ENCODE peak calls at places on chromosomes 16 and 17, in six cellular contexts. V is colonic mucosa, F is kidney, C is AG09309, H is H9, P is upper lobe of left lung. R is an unnamed sample.

GRCh38 chr17:82012482-82013295 is 10.0 kb downstream of the CENPX start:
- DNase-seq in C (no peak), P (peak), V (no peak), F (no peak), H (no peak), R (peak)

GRCh38 chr17:62125307-62125706 is 60.2 kb upstream of the MED13 start:
- DNase-seq in P (no peak), F (no peak), C (no peak), V (no peak), H (no peak), R (no peak)

GRCh38 chr17:10286324-10286723 is 86.5 kb downstream of the MYH13 start:
- DNase-seq in P (no peak), C (no peak), H (no peak), F (no peak), V (no peak), R (no peak)

GRCh38 chr16:65572156-65572555 is 450.3 kb upstream of the CDH11 start:
- DNase-seq in V (no peak), F (no peak), P (no peak), C (peak), H (no peak), R (no peak)

GRCh38 chr17:31294231-31294630 is 2.8 kb downstream of the OMG start:
- DNase-seq in F (no peak), P (no peak), H (no peak), C (no peak), V (no peak), R (no peak)

GRCh38 chr17:78315355-78316114 is 44.3 kb downstream of the SOCS3 start:
- DNase-seq in C (peak), H (no peak), V (peak), P (peak), F (peak), R (no peak)

GRCh38 chr17:82876149-82876548 is 36.3 kb upstream of the ZNF750 start:
- DNase-seq in F (peak), C (no peak), V (no peak), H (no peak), P (peak), R (no peak)

GRCh38 chr16:66905633-66906539 is 12.8 kb downstream of the CDH16 start:
- DNase-seq in C (no peak), V (peak), F (peak), P (peak), H (peak), R (peak)

GRCh38 chr17:15981646-15982580 is 17.6 kb downstream of the ZSWIM7 start:
- DNase-seq in C (peak), P (no peak), H (no peak), V (no peak), F (no peak), R (no peak)

GRCh38 chr16:21703589-21704174 is 39.9 kb downstream of the OTOA start:
- DNase-seq in P (no peak), H (no peak), V (no peak), F (no peak), C (no peak), R (no peak)

GRCh38 chr17:40442392-40443195 is 656 bp upstream of the IGFBP4 start:
- DNase-seq in V (peak), H (peak), P (no peak), C (no peak), F (peak), R (no peak)

GRCh38 chr16:75323928-75324327 is 72.5 kb upstream of the BCAR1 start:
- DNase-seq in V (no peak), P (no peak), F (no peak), C (no peak), H (no peak), R (peak)

GRCh38 chr17:70028397-70028796 is 46.6 kb upstream of the KCNJ16 start:
- DNase-seq in F (no peak), P (no peak), V (no peak), C (no peak), H (no peak), R (no peak)

GRCh38 chr16:1078579-1079021 is 6.1 kb downstream of the SSTR5 start:
- DNase-seq in H (no peak), F (peak), V (peak), P (peak), C (no peak), R (peak)

GRCh38 chr17:72145972-72146755 is 25.3 kb downstream of the SOX9 start:
- DNase-seq in C (no peak), P (no peak), V (no peak), F (no peak), H (no peak), R (no peak)

GRCh38 chr16:79253100-79253631 is 347.4 kb downstream of the MAF start:
- DNase-seq in V (peak), C (no peak), P (no peak), F (no peak), H (no peak), R (no peak)

GRCh38 chr16:50202926-50203624 is 50.0 kb downstream of the TENT4B start:
- DNase-seq in P (no peak), F (no peak), V (peak), C (peak), H (no peak), R (no peak)

GRCh38 chr16:81697886-81698635 is 81.0 kb upstream of the PLCG2 start:
- DNase-seq in C (no peak), V (no peak), F (peak), P (no peak), H (no peak), R (no peak)

GRCh38 chr16:11757671-11758545 is 15.3 kb upstream of the TXNDC11 start:
- DNase-seq in V (peak), F (no peak), H (no peak), P (no peak), C (no peak), R (no peak)

GRCh38 chr17:74780443-74781238 is 4.5 kb upstream of the NAT9 start:
- DNase-seq in F (no peak), C (no peak), H (peak), V (no peak), P (no peak), R (peak)

GRCh38 chr16:3101018-3101840 is 2.1 kb upstream of the ZSCAN10 start:
- DNase-seq in V (peak), C (no peak), F (peak), H (peak), P (peak), R (peak)

GRCh38 chr17:70067104-70067503 is 7.9 kb upstream of the KCNJ16 start:
- DNase-seq in F (no peak), C (no peak), H (no peak), P (no peak), V (no peak), R (no peak)

GRCh38 chr17:51540151-51540550 is 279.8 kb downstream of the UTP18 start:
- DNase-seq in H (no peak), C (no peak), F (no peak), P (no peak), V (no peak), R (no peak)

GRCh38 chr17:35256629-35257028 is 13.8 kb downstream of the SLFN5 start:
- DNase-seq in H (no peak), P (no peak), V (no peak), F (no peak), C (no peak), R (no peak)

GRCh38 chr17:49969134-49969759 is at the start of gene DLX4:
- DNase-seq in H (peak), P (no peak), V (no peak), F (peak), C (no peak), R (no peak)

GRCh38 chr17:72338847-72339790 is 218.3 kb downstream of the SOX9 start:
- DNase-seq in V (peak), H (no peak), P (no peak), C (peak), F (peak), R (peak)

GRCh38 chr17:33338242-33338641 is 45.1 kb upstream of the ASIC2 start:
- DNase-seq in F (no peak), C (no peak), H (no peak), V (no peak), P (no peak), R (no peak)

GRCh38 chr17:77735341-77736206 is 222.9 kb upstream of the TNRC6C start:
- DNase-seq in V (peak), H (peak), P (peak), C (no peak), F (no peak), R (peak)

GRCh38 chr17:18031955-18032354 is 7.0 kb downstream of the ATPAF2 start:
- DNase-seq in C (no peak), H (no peak), P (peak), F (no peak), V (no peak), R (no peak)

GRCh38 chr17:82296511-82297279 is 20.7 kb downstream of the CD7 start:
- DNase-seq in H (no peak), F (no peak), C (no peak), V (peak), P (no peak), R (no peak)

GRCh38 chr16:59543641-59544040 is 809.5 kb upstream of the GOT2 start:
- DNase-seq in C (peak), V (no peak), P (no peak), F (no peak), H (no peak), R (no peak)

GRCh38 chr17:10055251-10055975 is 143.0 kb downstream of the GAS7 start:
- DNase-seq in F (no peak), C (no peak), P (no peak), H (no peak), V (no peak), R (no peak)

GRCh38 chr16:79169239-79169638 is 431.3 kb downstream of the MAF start:
- DNase-seq in F (no peak), H (peak), P (peak), C (no peak), V (no peak), R (no peak)

GRCh38 chr16:57999366-57999970 is 1.0 kb downstream of the ZNF319 start:
- DNase-seq in V (no peak), F (peak), H (no peak), C (no peak), P (no peak), R (no peak)

GRCh38 chr16:49260253-49260652 is 21.4 kb downstream of the CBLN1 start:
- DNase-seq in F (no peak), C (no peak), H (no peak), V (no peak), P (no peak), R (no peak)

GRCh38 chr16:30030841-30031413 is at the start of gene TLCD3B:
- DNase-seq in V (no peak), P (no peak), C (no peak), F (no peak), H (peak), R (peak)

GRCh38 chr17:48025904-48026502 is 11.6 kb downstream of the COPZ2 start:
- DNase-seq in C (no peak), F (no peak), H (no peak), V (peak), P (no peak), R (no peak)

GRCh38 chr17:81392909-81393654 is 2.2 kb upstream of the BAHCC1 start:
- DNase-seq in C (no peak), P (no peak), V (no peak), F (no peak), H (no peak), R (peak)

GRCh38 chr16:4733747-4734062 is 366 bp downstream of the ANKS3 start:
- DNase-seq in C (no peak), P (no peak), H (no peak), F (no peak), V (no peak), R (peak)

GRCh38 chr17:6325741-6326140 is 109.2 kb downstream of the AIPL1 start:
- DNase-seq in V (no peak), F (no peak), P (no peak), H (no peak), C (no peak), R (no peak)

GRCh38 chr17:6326483-6326882 is 108.4 kb downstream of the AIPL1 start:
- DNase-seq in H (no peak), P (no peak), C (no peak), F (no peak), V (no peak), R (no peak)

GRCh38 chr17:6328279-6328678 is 106.6 kb downstream of the AIPL1 start:
- DNase-seq in F (no peak), H (no peak), V (no peak), P (no peak), C (no peak), R (no peak)

GRCh38 chr17:6323626-6324356 is 111.1 kb downstream of the AIPL1 start:
- DNase-seq in V (no peak), P (no peak), F (no peak), C (no peak), H (peak), R (no peak)

DNA sequence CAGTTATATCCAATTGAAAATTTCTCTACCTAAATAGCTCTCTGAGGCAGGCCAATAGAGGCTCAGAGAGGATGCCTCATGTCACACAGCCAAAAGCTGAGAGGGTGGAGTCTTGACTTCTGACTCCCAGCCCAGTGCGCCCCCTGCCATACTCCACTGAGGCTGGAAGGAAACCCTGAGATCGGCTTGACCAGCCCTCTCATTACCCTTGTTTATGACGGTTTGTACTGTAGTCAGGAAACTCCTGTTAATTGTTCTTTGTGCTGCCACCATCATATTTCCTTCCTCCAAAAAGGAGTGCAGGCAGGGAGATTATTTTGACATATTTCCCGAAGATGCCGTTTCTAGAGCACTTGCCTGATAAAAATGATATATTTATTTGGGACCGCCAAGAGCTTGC is 107.9 kb downstream of the AIPL1 start:
- DNase-seq in H (peak), V (no peak), P (no peak), C (no peak), F (no peak), R (no peak)
- TF ChIP-seq CTCF in H (peak), V (no peak), P (no peak), C (no peak), F (no peak), R (no peak)

GRCh38 chr17:4080686-4081085 is 62.1 kb downstream of the ZZEF1 start:
- DNase-seq in V (no peak), F (no peak), H (no peak), C (no peak), P (no peak), R (no peak)

GRCh38 chr17:4073983-4074830 is 68.6 kb downstream of the ZZEF1 start:
- DNase-seq in C (no peak), F (no peak), P (peak), H (no peak), V (peak), R (no peak)

GRCh38 chr17:4072487-4073157 is 70.2 kb downstream of the ZZEF1 start:
- DNase-seq in F (no peak), C (peak), V (no peak), P (no peak), H (no peak), R (no peak)

GRCh38 chr17:4074831-4075495 is 67.9 kb downstream of the ZZEF1 start:
- DNase-seq in H (no peak), F (no peak), V (no peak), C (no peak), P (no peak), R (peak)
- TF ChIP-seq CTCF in H (peak), F (peak), V (peak), C (peak), P (peak), R (peak)

GRCh38 chr17:58328195-58329034 is at the start of gene TSPOAP1:
- DNase-seq in F (peak), C (no peak), V (no peak), P (peak), H (peak), R (peak)

GRCh38 chr17:58327363-58328194 is 1.0 kb downstream of the TSPOAP1 start:
- DNase-seq in F (peak), V (no peak), P (no peak), C (no peak), H (no peak), R (no peak)

GRCh38 chr17:58330544-58330996 is 2.0 kb upstream of the TSPOAP1 start:
- DNase-seq in F (peak), P (no peak), H (no peak), V (no peak), C (no peak), R (no peak)

GRCh38 chr17:58329808-58330543 is 1.4 kb upstream of the TSPOAP1 start:
- DNase-seq in H (no peak), C (no peak), P (no peak), V (no peak), F (no peak), R (no peak)

GRCh38 chr17:58329035-58329807 is 626 bp upstream of the TSPOAP1 start:
- DNase-seq in C (no peak), H (no peak), P (peak), V (no peak), F (peak), R (no peak)
- TF ChIP-seq CTCF in C (peak), H (peak), P (no peak), V (no peak), F (no peak), R (no peak)

GRCh38 chr16:54097774-54098173 is 188.8 kb downstream of the IRX3 start:
- DNase-seq in H (no peak), F (no peak), C (no peak), V (no peak), P (no peak), R (no peak)
- TF ChIP-seq CTCF in H (no peak), F (no peak), C (no peak), V (no peak), P (no peak), R (no peak)

DNA sequence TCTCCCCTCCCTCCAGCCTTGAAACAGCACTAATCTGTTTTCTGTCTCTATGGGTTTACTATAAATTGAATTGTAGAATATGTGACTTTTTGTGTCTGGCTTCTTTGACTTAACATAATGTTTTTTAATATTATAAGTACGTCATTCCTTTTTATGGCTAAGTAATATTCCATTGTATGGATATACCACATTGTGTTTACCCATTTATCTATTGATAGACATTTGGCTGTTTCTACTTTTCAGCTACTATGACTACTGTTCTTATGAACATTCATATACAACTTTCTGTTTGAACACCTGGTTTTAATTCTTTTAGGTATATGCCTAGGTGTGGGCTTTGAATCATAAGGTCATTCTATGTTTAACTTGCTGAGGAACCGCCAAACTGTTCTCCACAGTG is 961.9 kb downstream of the CDH8 start:
- DNase-seq in H (no peak), V (no peak), F (no peak), P (no peak), C (no peak), R (no peak)
- TF ChIP-seq CTCF in H (no peak), V (no peak), F (no peak), P (no peak), C (no peak), R (no peak)

DNA sequence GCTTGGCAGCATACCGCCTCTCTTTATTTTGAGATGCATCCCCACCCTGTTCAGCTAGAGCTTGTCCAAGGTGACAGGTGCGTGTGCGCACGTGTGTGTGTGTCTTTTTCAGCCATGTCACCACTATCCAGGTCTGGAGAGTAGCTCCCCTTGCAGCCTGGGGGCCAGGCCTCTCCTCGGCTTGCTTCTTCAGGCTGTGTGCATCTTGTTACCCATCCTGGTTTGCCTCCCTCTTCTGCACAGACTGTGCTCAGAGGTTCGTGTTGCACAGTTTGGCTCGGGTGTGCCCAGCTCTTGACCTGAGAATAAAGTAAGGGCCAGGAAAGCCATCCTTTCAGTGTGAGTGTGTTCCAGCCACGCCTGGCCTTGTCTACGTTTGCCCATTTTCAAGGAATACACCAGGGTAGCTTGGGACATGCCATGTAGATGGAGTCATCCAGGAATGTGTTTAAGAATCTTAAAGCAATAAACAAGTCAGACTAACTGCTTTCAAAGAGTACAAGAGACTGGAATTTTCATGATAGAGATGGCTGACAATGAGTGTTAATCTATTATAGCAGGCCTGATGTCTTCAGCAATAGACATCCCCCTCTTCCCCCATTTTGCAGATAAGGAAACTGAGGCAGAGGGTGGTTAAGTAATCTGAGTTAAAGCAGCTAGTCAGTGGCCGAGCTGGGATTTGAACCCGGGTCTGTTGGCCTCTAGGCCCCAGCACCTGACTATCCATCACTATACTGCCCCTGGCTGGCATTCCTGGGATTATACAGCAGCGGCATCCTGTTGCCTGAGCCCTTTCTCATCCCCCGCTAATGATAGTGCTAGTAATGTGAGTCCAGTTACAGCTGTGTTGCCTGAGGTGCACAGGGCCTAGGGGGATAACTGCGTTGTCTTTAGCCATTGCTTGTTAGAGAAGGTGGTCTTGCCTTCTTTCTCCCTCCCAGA is 77.9 kb downstream of the KSR1 start:
- DNase-seq in C (peak), H (peak), F (no peak), V (no peak), P (no peak), R (no peak)
- TF ChIP-seq CTCF in C (no peak), H (peak), F (no peak), V (no peak), P (no peak), R (no peak)